ENCODE peak calls at places on chromosome 3, in seven cellular contexts. P, L, Y, T, N, B and G are unnamed samples.

GRCh38 chr3:126606021-126606420 is 47.3 kb upstream of the C3orf22 start:
- DNase-seq in B (no peak), P (peak), L (no peak), N (no peak), Y (no peak), T (no peak), G (no peak)

GRCh38 chr3:142237891-142238290 is 12.5 kb upstream of the GK5 start:
- DNase-seq in T (peak), P (no peak), L (no peak), B (no peak), N (no peak), Y (no peak), G (no peak)

GRCh38 chr3:157502916-157503620 is at the start of gene VEPH1:
- DNase-seq in N (no peak), B (no peak), L (no peak), T (peak), Y (no peak), P (no peak), G (no peak)

GRCh38 chr3:147740928-147741327 is 331.8 kb downstream of the ZIC1 start:
- DNase-seq in L (no peak), N (no peak), P (no peak), T (no peak), B (no peak), Y (no peak), G (no peak)

GRCh38 chr3:40627095-40627494 is 102.3 kb downstream of the ZNF621 start:
- DNase-seq in T (no peak), L (no peak), N (no peak), Y (no peak), B (no peak), P (no peak), G (no peak)

GRCh38 chr3:64166584-64167155 is 58.6 kb downstream of the PRICKLE2 start:
- DNase-seq in P (no peak), L (no peak), B (no peak), N (no peak), Y (no peak), T (no peak), G (no peak)

GRCh38 chr3:48247401-48247807 is 6.5 kb downstream of the ZNF589 start:
- DNase-seq in L (no peak), P (no peak), T (peak), B (no peak), Y (no peak), N (no peak), G (no peak)

GRCh38 chr3:121985841-121986240 is 36.2 kb downstream of the ILDR1 start:
- DNase-seq in N (no peak), L (no peak), T (peak), Y (no peak), P (no peak), B (no peak), G (no peak)

GRCh38 chr3:129553171-129553570 is 10.2 kb downstream of the H1-8 start:
- DNase-seq in P (no peak), N (no peak), Y (no peak), T (no peak), B (no peak), L (no peak), G (no peak)

GRCh38 chr3:157429703-157430102 is 6.9 kb upstream of the PTX3 start:
- DNase-seq in P (no peak), T (peak), N (no peak), L (no peak), Y (no peak), B (no peak), G (no peak)

GRCh38 chr3:52534281-52535183 is 875 bp upstream of the NT5DC2 start:
- DNase-seq in P (no peak), T (peak), L (no peak), N (peak), B (no peak), Y (no peak), G (peak)

GRCh38 chr3:194536883-194537637 is 50.3 kb upstream of the ATP13A3 start:
- DNase-seq in L (peak), T (no peak), P (no peak), B (no peak), N (peak), Y (no peak), G (peak)

GRCh38 chr3:28171962-28172361 is 69.5 kb upstream of the CMC1 start:
- DNase-seq in B (no peak), N (no peak), Y (no peak), L (peak), T (no peak), P (no peak), G (no peak)

GRCh38 chr3:43473228-43473627 is 148.6 kb downstream of the ANO10 start:
- DNase-seq in T (no peak), Y (no peak), B (no peak), P (no peak), N (no peak), L (no peak), G (no peak)

GRCh38 chr3:41583014-41583413 is 378.9 kb downstream of the ULK4 start:
- DNase-seq in T (no peak), B (no peak), L (no peak), Y (no peak), P (no peak), N (no peak), G (no peak)

GRCh38 chr3:44240061-44240460 is 1.6 kb upstream of the TOPAZ1 start:
- DNase-seq in B (no peak), L (no peak), T (no peak), Y (no peak), N (no peak), P (no peak), G (no peak)

GRCh38 chr3:178406206-178406605 is 130.0 kb upstream of the KCNMB2 start:
- DNase-seq in Y (no peak), B (no peak), P (no peak), T (peak), L (no peak), N (no peak), G (no peak)

GRCh38 chr3:193499152-193499551 is 55.5 kb downstream of the ATP13A4 start:
- DNase-seq in N (no peak), Y (no peak), L (no peak), T (no peak), B (no peak), P (no peak), G (no peak)

GRCh38 chr3:128545120-128545752 is 52.2 kb upstream of the GATA2 start:
- DNase-seq in T (no peak), N (no peak), B (no peak), L (no peak), Y (no peak), P (no peak), G (no peak)

GRCh38 chr3:153927107-153927506 is 194.1 kb upstream of the ARHGEF26 start:
- DNase-seq in L (peak), Y (no peak), P (no peak), T (peak), N (no peak), B (no peak), G (no peak)

GRCh38 chr3:43378066-43378935 is 92.0 kb downstream of the SNRK start:
- DNase-seq in B (no peak), L (no peak), Y (peak), P (no peak), T (peak), N (peak), G (no peak)